ENCODE peak calls at places on chromosomes 3 and 15, in five cellular contexts. K is foreskin fibroblast; H is GM23338; D is A549; I is CD8-positive, alpha-beta T cell. B is an unnamed sample.

GRCh38 chr3:73602171-73602570 is 22.6 kb downstream of the PDZRN3 start:
- DNase-seq in I (no peak), D (no peak), K (peak), H (no peak), B (no peak)

GRCh38 chr3:14138109-14138877 is 13.4 kb downstream of the TMEM43 start:
- DNase-seq in H (no peak), D (no peak), K (no peak), I (no peak), B (no peak)

GRCh38 chr3:158569717-158570244 is 1.2 kb upstream of the MLF1 start:
- DNase-seq in H (no peak), I (no peak), K (no peak), D (no peak), B (no peak)

GRCh38 chr3:47890037-47890831 is 87.3 kb downstream of the DHX30 start:
- DNase-seq in I (no peak), H (peak), K (no peak), D (no peak), B (no peak)

GRCh38 chr3:110165753-110166152 is 828.4 kb upstream of the DPPA4 start:
- DNase-seq in K (no peak), H (peak), I (no peak), D (peak), B (no peak)

GRCh38 chr3:196774191-196774820 is 34.6 kb downstream of the PAK2 start:
- DNase-seq in K (peak), D (no peak), H (no peak), I (no peak), B (no peak)

GRCh38 chr3:30691249-30691880 is 85.0 kb downstream of the TGFBR2 start:
- DNase-seq in D (no peak), I (no peak), K (no peak), H (no peak), B (no peak)

GRCh38 chr3:64039972-64040733 is 16.9 kb upstream of the PSMD6 start:
- DNase-seq in H (no peak), I (no peak), K (no peak), D (no peak), B (no peak)

GRCh38 chr3:23041918-23042696 is 161.0 kb upstream of the UBE2E2 start:
- DNase-seq in I (no peak), H (no peak), D (no peak), K (no peak), B (no peak)

GRCh38 chr3:82044918-82045715 is 283.7 kb upstream of the GBE1 start:
- DNase-seq in H (no peak), I (no peak), K (no peak), D (no peak), B (no peak)

GRCh38 chr3:44419923-44420650 is 57.4 kb downstream of the ZNF445 start:
- DNase-seq in K (no peak), D (no peak), H (no peak), I (no peak), B (no peak)

GRCh38 chr3:30221622-30222021 is 384.8 kb upstream of the TGFBR2 start:
- DNase-seq in H (no peak), I (no peak), K (peak), D (no peak), B (no peak)

GRCh38 chr3:167729591-167729990 is 5.1 kb downstream of the PDCD10 start:
- DNase-seq in H (no peak), D (no peak), I (no peak), K (peak), B (no peak)

GRCh38 chr3:190239325-190239724 is 82.9 kb downstream of the CLDN1 start:
- DNase-seq in I (no peak), K (no peak), D (no peak), H (no peak), B (no peak)

GRCh38 chr3:4421121-4421520 is 45.9 kb downstream of the SUMF1 start:
- DNase-seq in I (no peak), K (peak), D (peak), H (no peak), B (no peak)

DNA sequence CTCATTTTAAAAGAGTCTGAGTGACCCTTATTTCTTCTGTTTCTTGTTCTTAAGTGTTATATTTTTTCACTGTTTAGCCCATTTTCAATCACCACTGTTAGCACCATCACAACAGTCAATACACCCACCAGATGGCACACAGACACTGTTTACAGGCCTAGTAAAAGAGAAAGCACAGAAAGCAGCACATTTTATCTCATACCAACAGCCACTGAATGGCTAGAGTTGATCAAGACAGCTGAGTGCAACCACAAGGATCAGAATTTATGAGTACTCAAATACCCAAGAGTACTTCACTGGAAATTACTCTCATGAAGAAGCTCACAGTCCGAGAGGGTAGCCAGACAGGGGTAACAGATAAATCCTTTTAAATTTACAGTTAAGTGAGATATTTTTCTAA is 127.0 kb downstream of the TFDP2 start:
- DNase-seq in K (no peak), D (peak), H (peak), I (no peak), B (no peak)
- TF ChIP-seq CTCF in K (no peak), D (peak), H (peak), I (no peak), B (peak)

GRCh38 chr3:129421988-129422745 is 6.3 kb downstream of the EFCAB12 start:
- DNase-seq in K (peak), H (peak), I (no peak), D (peak), B (no peak)
- TF ChIP-seq CTCF in K (no peak), H (peak), I (no peak), D (peak), B (peak)

DNA sequence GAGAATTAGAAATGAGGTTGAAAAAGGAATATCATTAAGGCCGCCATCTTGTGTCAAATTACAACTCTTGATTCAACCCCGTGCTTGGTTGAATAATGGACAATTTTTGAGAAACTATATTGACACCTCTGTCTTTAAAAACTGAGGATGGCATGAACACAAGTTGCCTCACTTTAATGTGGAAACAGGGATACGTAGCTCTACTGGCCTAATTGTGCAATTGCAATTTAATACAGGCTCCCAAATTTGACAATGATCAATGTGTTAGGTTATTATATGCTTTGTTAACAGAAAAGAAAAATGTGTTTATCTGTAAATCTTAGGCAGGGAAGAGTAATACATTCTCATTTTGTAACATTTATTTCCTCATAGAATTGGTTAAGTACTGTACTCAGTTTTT is 77.1 kb upstream of the MCTP2 start:
- DNase-seq in D (no peak), H (peak), I (no peak), K (no peak), B (no peak)
- TF ChIP-seq CTCF in D (no peak), H (peak), I (no peak), K (no peak), B (no peak)

GRCh38 chr3:52053307-52054304 is 2.8 kb downstream of the DUSP7 start:
- DNase-seq in I (peak), D (no peak), H (no peak), K (peak), B (no peak)
- TF ChIP-seq CTCF in I (no peak), D (peak), H (no peak), K (peak), B (peak)

DNA sequence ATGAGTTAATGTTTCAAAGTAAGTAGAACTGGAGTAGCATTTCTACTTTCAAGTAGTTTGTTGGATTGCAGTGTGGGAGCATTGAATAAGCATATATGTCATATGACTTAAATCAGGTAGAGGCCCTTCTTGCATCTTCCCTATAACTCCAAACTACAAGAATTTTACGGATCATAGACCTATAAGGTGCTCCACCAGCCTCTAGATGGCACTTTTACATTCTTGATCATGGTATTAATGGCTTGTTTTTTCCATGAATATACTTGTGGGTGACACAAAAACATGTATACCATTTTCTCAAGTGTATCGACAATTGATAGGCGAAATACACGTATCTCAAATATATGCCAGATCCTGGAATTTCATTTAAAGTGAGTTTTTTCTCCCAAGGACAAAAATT is 311.1 kb downstream of the ZPLD1 start:
- DNase-seq in K (peak), D (peak), H (no peak), I (no peak), B (no peak)
- TF ChIP-seq CTCF in K (no peak), D (peak), H (peak), I (no peak), B (peak)

GRCh38 chr3:115913069-115913686 is 289.9 kb downstream of the GAP43 start:
- DNase-seq in I (no peak), K (peak), H (peak), D (no peak), B (no peak)
- TF ChIP-seq CTCF in I (no peak), K (peak), H (peak), D (peak), B (peak)

GRCh38 chr3:11211531-11212300 is 57.4 kb downstream of the HRH1 start:
- DNase-seq in K (no peak), D (no peak), H (peak), I (no peak), B (no peak)
- TF ChIP-seq CTCF in K (peak), D (no peak), H (no peak), I (no peak), B (no peak)

GRCh38 chr15:37653018-37653417 is 281.4 kb upstream of the TMCO5A start:
- DNase-seq in I (no peak), D (no peak), H (peak), K (no peak), B (no peak)
- TF ChIP-seq CTCF in I (no peak), D (no peak), H (no peak), K (no peak), B (no peak)

GRCh38 chr15:66707310-66708160 is 5.5 kb downstream of the SMAD6 start:
- DNase-seq in I (no peak), H (peak), D (peak), K (peak), B (peak)
- TF ChIP-seq CTCF in I (no peak), H (peak), D (peak), K (peak), B (peak)

B was measured in D721Med.